ENCODE peak calls at places on chromosomes 1 and 21, in four cellular contexts. H is GM23248; D is anterior cingulate cortex; F is activated CD4-positive, alpha-beta T cell treated with anti-CD3 and anti-CD28 coated beads, Interleukin-2, amount 50 U/mL, for 48 hours. T is an unnamed sample.

GRCh38 chr21:36456714-36457399 is 23.1 kb downstream of the CLDN14 start:
- DNase-seq in D (no peak), H (no peak), F (no peak), T (no peak)

GRCh38 chr1:58773406-58773840 is 10.4 kb downstream of the JUN start:
- DNase-seq in F (no peak), D (peak), H (peak), T (peak)

GRCh38 chr1:207312604-207312920 is 8.9 kb upstream of the CD55 start:
- DNase-seq in F (no peak), D (no peak), H (peak), T (no peak)

GRCh38 chr1:22773981-22774471 is 63.4 kb downstream of the EPHB2 start:
- DNase-seq in H (peak), D (peak), F (no peak), T (no peak)

GRCh38 chr1:62784509-62785365 is 805 bp downstream of the ATG4C start:
- DNase-seq in F (no peak), D (peak), H (peak), T (peak)

GRCh38 chr1:201149400-201149799 is 4.9 kb downstream of the TMEM9 start:
- DNase-seq in D (no peak), H (peak), F (no peak), T (peak)

GRCh38 chr1:42142894-42143675 is 10.1 kb upstream of the GUCA2B start:
- DNase-seq in F (no peak), D (no peak), H (no peak), T (no peak)

GRCh38 chr1:8147922-8148321 is 121.8 kb upstream of the ERRFI1 start:
- DNase-seq in H (no peak), F (no peak), D (no peak), T (no peak)

GRCh38 chr1:236067854-236068454 is 3.1 kb upstream of the NID1 start:
- DNase-seq in F (no peak), D (no peak), H (no peak), T (peak)

GRCh38 chr1:163980391-163980790 is 578.6 kb upstream of the PBX1 start:
- DNase-seq in D (no peak), H (no peak), F (no peak), T (peak)

GRCh38 chr1:88800382-88801051 is 90.8 kb downstream of the GTF2B start:
- DNase-seq in H (peak), D (no peak), F (peak), T (no peak)

GRCh38 chr1:163296504-163296903 is 25.2 kb upstream of the NUF2 start:
- DNase-seq in F (no peak), D (no peak), H (no peak), T (no peak)

T was measured in SHP77 treated with DMSO at 0.1 percent for 48 hours.